ENCODE peak calls at places on chromosomes 16 and 17, in four cellular contexts. One of them, this sample, is unnamed.

GRCh38 chr17:77445908-77446535 is 305.3 kb downstream of the SEC14L1 start:
- DNase-seq in retinal pigment epithelial cell: no peak
- DNase-seq in choroid plexus epithelial cell: peak; percentile 71
- DNase-seq in left ventricle myocardium inferior: no peak
- DNase-seq in this sample: no peak

GRCh38 chr16:24130494-24131085 is 125.5 kb upstream of the CACNG3 start:
- DNase-seq in choroid plexus epithelial cell: no peak
- DNase-seq in left ventricle myocardium inferior: no peak
- DNase-seq in retinal pigment epithelial cell: no peak
- DNase-seq in this sample: no peak

GRCh38 chr16:82808036-82808435 is 181.3 kb downstream of the CDH13 start:
- DNase-seq in choroid plexus epithelial cell: no peak
- DNase-seq in retinal pigment epithelial cell: no peak
- DNase-seq in left ventricle myocardium inferior: no peak
- DNase-seq in this sample: no peak

GRCh38 chr16:30122621-30123160 is 329 bp downstream of the MAPK3 start:
- DNase-seq in retinal pigment epithelial cell: no peak
- DNase-seq in left ventricle myocardium inferior: no peak
- DNase-seq in choroid plexus epithelial cell: peak; percentile 15
- DNase-seq in this sample: no peak

GRCh38 chr16:89951509-89951908 is 3.0 kb downstream of the DEF8 start:
- DNase-seq in retinal pigment epithelial cell: no peak
- DNase-seq in left ventricle myocardium inferior: no peak
- DNase-seq in choroid plexus epithelial cell: no peak
- DNase-seq in this sample: no peak

GRCh38 chr17:28057731-28058246 is 15.3 kb downstream of the NLK start:
- DNase-seq in choroid plexus epithelial cell: peak; percentile 64
- DNase-seq in left ventricle myocardium inferior: no peak
- DNase-seq in retinal pigment epithelial cell: no peak
- DNase-seq in this sample: peak; percentile 36

GRCh38 chr17:27532269-27533067 is 76.2 kb downstream of the KSR1 start:
- DNase-seq in retinal pigment epithelial cell: no peak
- DNase-seq in left ventricle myocardium inferior: peak; percentile 28
- DNase-seq in choroid plexus epithelial cell: peak; percentile 99
- DNase-seq in this sample: no peak

GRCh38 chr16:59432934-59433333 is 698.8 kb upstream of the GOT2 start:
- DNase-seq in choroid plexus epithelial cell: no peak
- DNase-seq in retinal pigment epithelial cell: no peak
- DNase-seq in left ventricle myocardium inferior: no peak
- DNase-seq in this sample: no peak

GRCh38 chr17:61416540-61417363 is 17.1 kb downstream of the TBX2 start:
- DNase-seq in left ventricle myocardium inferior: peak; percentile 90
- DNase-seq in retinal pigment epithelial cell: peak; percentile 24
- DNase-seq in choroid plexus epithelial cell: peak; percentile 85
- DNase-seq in this sample: no peak

GRCh38 chr17:17227608-17228520 is 9.1 kb downstream of the FLCN start:
- DNase-seq in retinal pigment epithelial cell: no peak
- DNase-seq in choroid plexus epithelial cell: no peak
- DNase-seq in left ventricle myocardium inferior: peak; percentile 68
- DNase-seq in this sample: no peak

GRCh38 chr17:46003907-46004748 is 5.1 kb downstream of the STH start:
- DNase-seq in left ventricle myocardium inferior: peak; percentile 50
- DNase-seq in choroid plexus epithelial cell: peak; percentile 15
- DNase-seq in retinal pigment epithelial cell: no peak
- DNase-seq in this sample: no peak

GRCh38 chr17:57570740-57571344 is 174.3 kb downstream of the CCDC182 start:
- DNase-seq in retinal pigment epithelial cell: no peak
- DNase-seq in left ventricle myocardium inferior: no peak
- DNase-seq in choroid plexus epithelial cell: no peak
- DNase-seq in this sample: no peak

GRCh38 chr17:50361561-50362480 is 11.2 kb downstream of the MRPL27 start:
- DNase-seq in left ventricle myocardium inferior: no peak
- DNase-seq in retinal pigment epithelial cell: peak; percentile 16
- DNase-seq in choroid plexus epithelial cell: peak; percentile 89
- DNase-seq in this sample: peak; percentile 25

GRCh38 chr16:80993293-80993691 is 13.4 kb downstream of the CMC2 start:
- DNase-seq in choroid plexus epithelial cell: peak; percentile 96
- DNase-seq in left ventricle myocardium inferior: no peak
- DNase-seq in retinal pigment epithelial cell: peak; percentile 80
- DNase-seq in this sample: no peak

GRCh38 chr16:46713634-46714033 is 24.2 kb downstream of the ORC6 start:
- DNase-seq in choroid plexus epithelial cell: no peak
- DNase-seq in left ventricle myocardium inferior: no peak
- DNase-seq in retinal pigment epithelial cell: no peak
- DNase-seq in this sample: no peak

GRCh38 chr17:6098050-6098449 is 27.9 kb downstream of the WSCD1 start:
- DNase-seq in choroid plexus epithelial cell: no peak
- DNase-seq in left ventricle myocardium inferior: no peak
- DNase-seq in retinal pigment epithelial cell: no peak
- DNase-seq in this sample: no peak

GRCh38 chr16:57503366-57503765 is 17.1 kb upstream of the DOK4 start:
- DNase-seq in choroid plexus epithelial cell: no peak
- DNase-seq in retinal pigment epithelial cell: no peak
- DNase-seq in left ventricle myocardium inferior: no peak
- DNase-seq in this sample: no peak

GRCh38 chr16:46932802-46933201 is 40.7 kb downstream of the DNAJA2 start:
- DNase-seq in left ventricle myocardium inferior: no peak
- DNase-seq in choroid plexus epithelial cell: no peak
- DNase-seq in retinal pigment epithelial cell: no peak
- DNase-seq in this sample: no peak

GRCh38 chr17:64218066-64218465 is 45.0 kb downstream of the TEX2 start:
- DNase-seq in choroid plexus epithelial cell: no peak
- DNase-seq in retinal pigment epithelial cell: no peak
- DNase-seq in left ventricle myocardium inferior: no peak
- DNase-seq in this sample: no peak

GRCh38 chr17:58284613-58285421 is 4.1 kb upstream of the MPO start:
- DNase-seq in choroid plexus epithelial cell: no peak
- DNase-seq in retinal pigment epithelial cell: no peak
- DNase-seq in left ventricle myocardium inferior: no peak
- DNase-seq in this sample: no peak

GRCh38 chr16:81457326-81458133 is 12.9 kb downstream of the CMIP start:
- DNase-seq in choroid plexus epithelial cell: peak; percentile 69
- DNase-seq in retinal pigment epithelial cell: peak; percentile 34
- DNase-seq in left ventricle myocardium inferior: no peak
- DNase-seq in this sample: peak; percentile 29

GRCh38 chr17:70314506-70314905 is 145.2 kb downstream of the KCNJ2 start:
- DNase-seq in retinal pigment epithelial cell: no peak
- DNase-seq in left ventricle myocardium inferior: no peak
- DNase-seq in choroid plexus epithelial cell: no peak
- DNase-seq in this sample: no peak

GRCh38 chr17:70310251-70310672 is 140.9 kb downstream of the KCNJ2 start:
- DNase-seq in left ventricle myocardium inferior: no peak
- DNase-seq in retinal pigment epithelial cell: peak; percentile 54
- DNase-seq in choroid plexus epithelial cell: no peak
- DNase-seq in this sample: no peak

GRCh38 chr17:70314096-70314495 is 144.8 kb downstream of the KCNJ2 start:
- DNase-seq in retinal pigment epithelial cell: no peak
- DNase-seq in left ventricle myocardium inferior: no peak
- DNase-seq in choroid plexus epithelial cell: peak; percentile 63
- DNase-seq in this sample: no peak

GRCh38 chr17:70313031-70313430 is 143.7 kb downstream of the KCNJ2 start:
- DNase-seq in left ventricle myocardium inferior: no peak
- DNase-seq in choroid plexus epithelial cell: peak; percentile 24
- DNase-seq in retinal pigment epithelial cell: no peak
- DNase-seq in this sample: no peak

DNA sequence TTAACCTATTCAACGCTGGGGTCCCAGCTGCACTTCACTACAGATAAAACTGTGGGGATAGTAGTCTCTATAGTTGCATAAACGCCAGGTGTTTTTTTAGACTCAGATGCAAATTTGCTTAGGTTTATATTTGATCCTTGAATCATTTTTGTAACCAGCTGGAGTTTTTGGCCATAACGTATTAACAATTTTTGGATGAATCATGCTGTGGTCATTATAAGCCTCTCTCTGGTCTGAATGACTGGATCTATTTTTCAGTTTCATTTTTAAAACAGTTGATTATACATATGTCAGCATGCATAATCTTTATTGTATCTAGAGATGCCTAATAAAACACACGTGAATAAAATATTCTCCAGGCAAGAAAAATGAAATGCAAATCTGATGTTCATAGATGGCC is 144.1 kb downstream of the KCNJ2 start:
- DNase-seq in retinal pigment epithelial cell: no peak
- DNase-seq in left ventricle myocardium inferior: no peak
- DNase-seq in choroid plexus epithelial cell: peak; percentile 50
- DNase-seq in this sample: no peak
- TF ChIP-seq CTCF in retinal pigment epithelial cell: no peak
- TF ChIP-seq CTCF in left ventricle myocardium inferior: no peak
- TF ChIP-seq CTCF in choroid plexus epithelial cell: no peak
- TF ChIP-seq CTCF in this sample: no peak

GRCh38 chr17:73464447-73464846 is 152.6 kb upstream of the CDC42EP4 start:
- DNase-seq in left ventricle myocardium inferior: no peak
- DNase-seq in choroid plexus epithelial cell: no peak
- DNase-seq in retinal pigment epithelial cell: no peak
- DNase-seq in this sample: no peak
- H3K4me3 ChIP-seq in left ventricle myocardium inferior: no peak overlapping the region
- H3K4me3 ChIP-seq in choroid plexus epithelial cell: no peak overlapping the region
- H3K4me3 ChIP-seq in retinal pigment epithelial cell: no peak overlapping the region
- H3K4me3 ChIP-seq in this sample: no peak overlapping the region

DNA sequence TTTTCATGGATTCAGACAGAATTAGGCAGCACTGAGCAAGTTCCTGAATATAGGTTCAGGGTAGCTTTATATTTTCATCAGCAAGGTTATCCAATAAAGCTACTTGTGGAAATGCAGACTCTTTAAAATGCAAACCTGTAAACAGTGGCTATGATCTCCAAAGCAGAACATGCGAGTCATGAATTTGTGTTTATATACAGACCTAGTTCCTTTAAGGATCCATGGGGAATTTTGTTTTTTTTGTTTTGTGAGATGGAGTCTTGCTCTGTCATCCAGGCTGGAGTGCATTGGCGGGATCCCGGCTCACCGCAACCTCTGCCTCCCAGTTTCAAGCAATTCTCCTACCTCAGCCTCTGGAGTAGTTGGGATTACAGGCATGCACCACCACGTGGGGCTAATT is 14.8 kb downstream of the CLEC16A start:
- DNase-seq in choroid plexus epithelial cell: no peak
- DNase-seq in retinal pigment epithelial cell: no peak
- DNase-seq in left ventricle myocardium inferior: no peak
- DNase-seq in this sample: no peak
- TF ChIP-seq CTCF in choroid plexus epithelial cell: no peak
- TF ChIP-seq CTCF in retinal pigment epithelial cell: no peak
- TF ChIP-seq CTCF in left ventricle myocardium inferior: no peak
- TF ChIP-seq CTCF in this sample: no peak

GRCh38 chr16:66099261-66099660 is 267.2 kb upstream of the CDH5 start:
- DNase-seq in left ventricle myocardium inferior: no peak
- DNase-seq in choroid plexus epithelial cell: no peak
- DNase-seq in retinal pigment epithelial cell: no peak
- DNase-seq in this sample: no peak
- H3K4me3 ChIP-seq in left ventricle myocardium inferior: no peak overlapping the region
- H3K4me3 ChIP-seq in choroid plexus epithelial cell: no peak overlapping the region
- H3K4me3 ChIP-seq in retinal pigment epithelial cell: no peak overlapping the region
- H3K4me3 ChIP-seq in this sample: no peak overlapping the region

DNA sequence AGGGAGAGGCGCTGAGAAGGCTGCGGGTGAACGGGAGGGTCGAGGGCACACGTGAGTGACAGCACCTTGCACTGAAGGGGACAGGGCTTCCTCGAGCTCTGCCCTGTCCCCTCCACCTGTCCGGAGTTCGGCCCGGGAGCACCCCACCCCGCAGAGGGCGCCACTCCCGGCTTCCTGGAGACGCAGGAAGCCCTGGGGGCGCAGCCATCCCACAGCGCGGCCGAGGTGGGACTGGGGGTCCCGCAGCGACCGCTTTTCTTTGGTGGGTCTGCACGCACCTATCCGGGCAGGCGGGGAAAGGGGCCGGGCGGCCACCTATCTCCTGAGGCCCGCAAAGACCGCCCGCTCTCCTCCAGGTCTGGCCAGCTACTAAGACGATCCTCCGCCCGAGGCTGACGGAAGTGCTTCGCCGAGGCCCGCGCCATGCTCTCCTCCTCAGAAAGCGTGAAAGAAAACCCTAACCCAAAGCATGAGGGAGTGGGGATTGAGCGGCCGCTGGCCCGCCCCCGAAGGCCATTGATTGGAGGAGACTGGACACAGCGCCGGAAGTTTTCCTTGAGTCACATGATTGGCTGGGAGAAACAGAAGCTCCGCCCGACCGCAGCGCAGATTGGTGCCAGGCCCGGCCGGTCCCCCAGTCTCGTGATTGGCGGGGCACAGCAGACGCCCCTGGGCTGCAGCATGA is 34.4 kb downstream of the DDX19A start:
- DNase-seq in left ventricle myocardium inferior: peak; percentile 97
- DNase-seq in choroid plexus epithelial cell: peak; percentile 98
- DNase-seq in retinal pigment epithelial cell: peak; percentile 92
- DNase-seq in this sample: peak; percentile 71
- TF ChIP-seq CTCF in left ventricle myocardium inferior: peak; percentile 50
- TF ChIP-seq CTCF in choroid plexus epithelial cell: peak; percentile 52
- TF ChIP-seq CTCF in retinal pigment epithelial cell: peak; percentile 40
- TF ChIP-seq CTCF in this sample: peak; percentile 37

GRCh38 chr16:3009568-3010390 is 2.9 kb upstream of the CLDN9 start:
- DNase-seq in choroid plexus epithelial cell: peak; percentile 24
- DNase-seq in left ventricle myocardium inferior: no peak
- DNase-seq in retinal pigment epithelial cell: no peak
- DNase-seq in this sample: no peak
- H3K4me3 ChIP-seq in choroid plexus epithelial cell: no peak overlapping the region
- H3K4me3 ChIP-seq in left ventricle myocardium inferior: no peak overlapping the region
- H3K4me3 ChIP-seq in retinal pigment epithelial cell: no peak overlapping the region
- H3K4me3 ChIP-seq in this sample: no peak overlapping the region